ENCODE peak calls at places on chromosome 1, in five cellular contexts. M is iPS-NIHi11, W is esophagus muscularis mucosa, T is NCI-H187, Q is RCC 7860. L is an unnamed sample.
A peak's percentile ranks its signal among the peaks of the same experiment; 100 is the strongest.

GRCh38 chr1:156673387-156674121 is 3.7 kb downstream of the NES start:
- DNase-seq in T (no peak), M (peak; percentile 74), W (no peak), Q (no peak), L (peak; percentile 44)

GRCh38 chr1:108572182-108572581 is 12.3 kb downstream of the EEIG2 start:
- DNase-seq in T (no peak), W (no peak), M (no peak), Q (no peak), L (no peak)

GRCh38 chr1:234533034-234533571 is 54.1 kb upstream of the TARBP1 start:
- DNase-seq in W (no peak), Q (peak; percentile 67), M (no peak), T (no peak), L (peak; percentile 73)

GRCh38 chr1:168467452-168467851 is 76.3 kb downstream of the XCL2 start:
- DNase-seq in M (no peak), Q (peak; percentile 27), W (no peak), T (no peak), L (no peak)

GRCh38 chr1:248618878-248619277 is 16.0 kb downstream of the OR2T11 start:
- DNase-seq in T (no peak), Q (no peak), M (no peak), W (no peak), L (peak; percentile 57)

GRCh38 chr1:54609301-54609921 is 13.9 kb downstream of the FAM151A start:
- DNase-seq in Q (no peak), W (no peak), T (no peak), M (no peak), L (no peak)

GRCh38 chr1:82542766-82543165 is 742.0 kb downstream of the ADGRL2 start:
- DNase-seq in Q (no peak), W (no peak), T (no peak), M (no peak), L (no peak)

GRCh38 chr1:7578206-7578605 is 192.9 kb upstream of the VAMP3 start:
- DNase-seq in M (no peak), W (no peak), Q (no peak), T (no peak), L (peak; percentile 35)

GRCh38 chr1:2349821-2350220 is 41.5 kb downstream of the MORN1 start:
- DNase-seq in T (no peak), M (no peak), W (no peak), Q (no peak), L (peak; percentile 18)

GRCh38 chr1:175742790-175743459 is 470 bp downstream of the TNR start:
- DNase-seq in M (peak; percentile 86), W (no peak), T (no peak), Q (no peak), L (no peak)

GRCh38 chr1:93302078-93302477 is 43.6 kb upstream of the DR1 start:
- DNase-seq in W (no peak), M (no peak), T (no peak), Q (no peak), L (no peak)

GRCh38 chr1:235244969-235245592 is 82.9 kb downstream of the ARID4B start:
- DNase-seq in Q (no peak), W (no peak), M (no peak), T (no peak), L (no peak)

GRCh38 chr1:16085521-16085920 is 12.1 kb upstream of the FAM131C start:
- DNase-seq in W (no peak), Q (no peak), T (no peak), M (no peak), L (peak; percentile 30)

L was measured in right cardiac atrium.